ENCODE peak calls at places on chromosomes 16 and 17, in nine cellular contexts. L is tibial artery, P is HepG2, Z is heart right ventricle, K is body of pancreas, F is heart left ventricle, D is HCT116, B is left ventricle myocardium inferior, R is adrenal gland. O is an unnamed sample. For H3K36me3, the result is how much of the 10 kb centered on the place peaks cover.

GRCh38 chr17:205176-205538 is 23.7 kb upstream of the DOC2B start:
- DNase-seq in L (no peak), P (no peak), Z (no peak), K (no peak), F (no peak), D (no peak), B (no peak), R (no peak), O (no peak)

GRCh38 chr16:3029499-3030127 is 5.8 kb downstream of the THOC6 start:
- DNase-seq in L (no peak), P (no peak), Z (no peak), K (no peak), F (no peak), D (no peak), B (no peak), R (no peak), O (no peak)

GRCh38 chr17:80082403-80083135 is 18.8 kb upstream of the GAA start:
- DNase-seq in L (peak), P (peak), Z (no peak), K (peak), F (peak), D (peak), B (no peak), R (peak), O (peak)

GRCh38 chr17:51059781-51060180 is 60.9 kb downstream of the SPAG9 start:
- DNase-seq in L (no peak), P (peak), Z (no peak), K (no peak), F (no peak), D (no peak), B (no peak), R (no peak), O (no peak)

GRCh38 chr17:5331506-5331905 is 49.4 kb downstream of the RABEP1 start:
- DNase-seq in L (no peak), P (no peak), Z (no peak), K (no peak), F (no peak), D (no peak), B (no peak), R (no peak), O (no peak)

GRCh38 chr17:28991779-28992178 is 14.1 kb downstream of the SEZ6 start:
- DNase-seq in L (no peak), P (no peak), Z (no peak), K (no peak), F (no peak), D (no peak), B (no peak), R (no peak), O (no peak)

GRCh38 chr16:57190136-57190535 is 4.0 kb downstream of the RSPRY1 start:
- DNase-seq in L (no peak), P (no peak), Z (no peak), K (no peak), F (no peak), D (no peak), B (no peak), R (no peak), O (no peak)

GRCh38 chr16:49012961-49013726 is 268.5 kb downstream of the CBLN1 start:
- DNase-seq in L (no peak), P (no peak), Z (peak), K (peak), F (peak), D (no peak), B (peak), R (no peak), O (no peak)

GRCh38 chr17:62188713-62189112 is 123.6 kb upstream of the MED13 start:
- DNase-seq in L (no peak), P (peak), Z (no peak), K (peak), F (no peak), D (no peak), B (no peak), R (no peak), O (no peak)

GRCh38 chr17:20063665-20064648 is 54.8 kb downstream of the SPECC1 start:
- DNase-seq in L (peak), P (no peak), Z (peak), K (peak), F (peak), D (peak), B (peak), R (peak), O (no peak)

GRCh38 chr16:73354426-73354825 is 306.5 kb upstream of the ZFHX3 start:
- DNase-seq in L (no peak), P (no peak), Z (no peak), K (no peak), F (no peak), D (no peak), B (no peak), R (no peak), O (no peak)

GRCh38 chr17:27315322-27315721 is 21.4 kb downstream of the WSB1 start:
- DNase-seq in L (peak), P (no peak), Z (peak), K (peak), F (peak), D (no peak), B (peak), R (peak), O (peak)

GRCh38 chr17:70564006-70564620 is 394.8 kb downstream of the KCNJ2 start:
- DNase-seq in L (no peak), P (no peak), Z (no peak), K (no peak), F (no peak), D (no peak), B (no peak), R (no peak), O (no peak)

GRCh38 chr17:13403982-13404931 is 197.5 kb downstream of the HS3ST3A1 start:
- DNase-seq in L (no peak), P (peak), Z (no peak), K (no peak), F (no peak), D (no peak), B (no peak), R (peak), O (peak)

GRCh38 chr17:4008496-4009163 is 44.4 kb upstream of the ATP2A3 start:
- DNase-seq in L (no peak), P (no peak), Z (no peak), K (no peak), F (no peak), D (no peak), B (no peak), R (no peak), O (no peak)

GRCh38 chr16:3536851-3537250 is 36.0 kb downstream of the CLUAP1 start:
- DNase-seq in L (peak), P (no peak), Z (no peak), K (no peak), F (peak), D (no peak), B (no peak), R (peak), O (no peak)

GRCh38 chr16:12082207-12082606 is 105.7 kb downstream of the SNX29 start:
- DNase-seq in L (no peak), P (no peak), Z (no peak), K (no peak), F (no peak), D (no peak), B (no peak), R (peak), O (no peak)

GRCh38 chr16:50742521-50743150 is 750 bp downstream of the CYLD start:
- DNase-seq in L (peak), P (no peak), Z (no peak), K (peak), F (no peak), D (no peak), B (peak), R (peak), O (no peak)

GRCh38 chr17:28953444-28954118 is 2.3 kb upstream of the PHF12 start:
- DNase-seq in L (peak), P (peak), Z (no peak), K (peak), F (no peak), D (peak), B (no peak), R (peak), O (peak)

GRCh38 chr16:69367980-69368379 is 16.4 kb upstream of the TMED6 start:
- DNase-seq in L (no peak), P (no peak), Z (no peak), K (no peak), F (no peak), D (no peak), B (no peak), R (peak), O (no peak)

GRCh38 chr16:80896778-80897177 is 92.4 kb upstream of the CDYL2 start:
- DNase-seq in L (no peak), P (no peak), Z (no peak), K (no peak), F (no peak), D (no peak), B (no peak), R (peak), O (no peak)

GRCh38 chr16:67733734-67734470 is 14.8 kb upstream of the GFOD2 start:
- DNase-seq in L (no peak), P (no peak), Z (no peak), K (no peak), F (no peak), D (no peak), B (no peak), R (no peak), O (no peak)

GRCh38 chr17:78075011-78075410 is 53.5 kb downstream of the TMC6 start:
- DNase-seq in L (no peak), P (no peak), Z (no peak), K (no peak), F (no peak), D (no peak), B (no peak), R (no peak), O (no peak)

GRCh38 chr17:76677406-76677805 is 33.4 kb downstream of the MXRA7 start:
- DNase-seq in L (no peak), P (no peak), Z (no peak), K (no peak), F (no peak), D (no peak), B (no peak), R (no peak), O (no peak)

GRCh38 chr17:49393491-49394255 is 21.0 kb downstream of the PHB1 start:
- DNase-seq in L (no peak), P (no peak), Z (no peak), K (no peak), F (no peak), D (no peak), B (no peak), R (no peak), O (no peak)

GRCh38 chr17:73645050-73645871 is 1.0 kb upstream of the SDK2 start:
- DNase-seq in L (no peak), P (no peak), Z (peak), K (no peak), F (peak), D (no peak), B (peak), R (no peak), O (peak)

GRCh38 chr17:8728251-8728925 is 16.2 kb downstream of the CCDC42 start:
- DNase-seq in L (peak), P (no peak), Z (no peak), K (no peak), F (no peak), D (no peak), B (no peak), R (no peak), O (no peak)

GRCh38 chr17:81703747-81704654 is 834 bp downstream of the MRPL12 start:
- DNase-seq in L (no peak), P (no peak), Z (no peak), K (no peak), F (no peak), D (no peak), B (no peak), R (no peak), O (no peak)

GRCh38 chr17:81697261-81698044 is 5.7 kb upstream of the MRPL12 start:
- DNase-seq in L (no peak), P (no peak), Z (no peak), K (no peak), F (no peak), D (no peak), B (no peak), R (no peak), O (no peak)

GRCh38 chr17:81702934-81703746 is at the start of gene MRPL12:
- DNase-seq in L (peak), P (peak), Z (peak), K (peak), F (peak), D (peak), B (peak), R (peak), O (peak)

GRCh38 chr17:81701288-81702071 is 1.7 kb upstream of the MRPL12 start:
- DNase-seq in L (no peak), P (no peak), Z (no peak), K (no peak), F (no peak), D (no peak), B (no peak), R (no peak), O (no peak)

DNA sequence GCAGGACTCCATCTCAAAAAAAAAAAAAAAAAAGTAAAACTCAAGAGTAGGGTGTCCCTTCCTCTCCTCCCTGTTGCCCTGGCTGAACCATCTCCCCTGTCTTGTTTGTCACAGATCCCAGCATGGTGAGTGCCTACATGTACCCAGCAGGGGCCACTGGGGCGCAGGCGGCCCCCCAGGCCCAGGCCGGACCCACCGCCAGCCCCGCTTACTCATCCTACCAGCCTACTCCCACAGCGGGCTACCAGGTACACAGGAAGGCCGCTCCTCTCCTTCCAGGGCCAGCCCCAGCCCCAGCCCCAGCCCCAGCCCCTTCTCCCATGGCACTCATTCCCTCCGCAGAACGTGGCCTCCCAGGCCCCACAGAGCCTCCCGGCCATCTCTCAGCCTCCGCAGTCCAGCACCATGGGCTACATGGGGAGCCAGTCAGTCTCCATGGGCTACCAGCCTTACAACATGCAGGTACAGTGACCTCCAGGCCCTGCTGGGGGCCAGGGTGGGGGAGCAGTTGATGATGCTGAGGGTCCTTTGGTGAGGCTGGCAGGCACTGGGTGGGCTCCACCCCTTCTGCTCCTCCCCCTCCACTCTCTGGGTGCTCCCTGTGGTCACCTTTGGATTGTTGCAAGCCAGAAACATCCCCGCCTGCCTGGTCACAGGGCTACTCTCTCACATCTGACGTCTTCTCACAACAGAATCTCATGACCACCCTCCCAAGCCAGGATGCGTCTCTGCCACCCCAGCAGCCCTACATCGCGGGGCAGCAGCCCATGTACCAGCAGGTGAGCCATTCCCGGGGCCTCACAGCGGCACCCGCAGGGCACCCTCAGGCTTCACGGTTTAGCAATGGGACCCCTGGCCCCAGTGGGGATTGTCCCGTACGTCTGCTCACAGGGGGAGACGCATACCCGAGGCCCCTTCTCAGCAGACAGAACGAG is 2.5 kb upstream of the MRPL12 start:
- DNase-seq in L (no peak), P (no peak), Z (no peak), K (no peak), F (no peak), D (no peak), B (no peak), R (no peak), O (no peak)
- H3K36me3 ChIP-seq in L (half or more), P (under half), Z (under half), K (under half), F (half or more), D (half or more), B (half or more), R (under half), O (half or more)

GRCh38 chr17:10681866-10682446 is 15.4 kb downstream of the SCO1 start:
- DNase-seq in L (no peak), P (no peak), Z (no peak), K (no peak), F (no peak), D (no peak), B (no peak), R (no peak), O (no peak)

GRCh38 chr17:10683853-10684252 is 13.5 kb downstream of the SCO1 start:
- DNase-seq in L (no peak), P (peak), Z (no peak), K (no peak), F (no peak), D (peak), B (no peak), R (no peak), O (no peak)

GRCh38 chr17:10687497-10687896 is 9.8 kb downstream of the SCO1 start:
- DNase-seq in L (no peak), P (no peak), Z (no peak), K (no peak), F (no peak), D (no peak), B (no peak), R (no peak), O (no peak)
- H3K36me3 ChIP-seq in L (half or more), P (under half), Z (under half), K (under half), F (half or more), D (half or more), B (half or more), R (under half), O (under half)

GRCh38 chr17:82048571-82048971 is 3.0 kb downstream of the RFNG start:
- DNase-seq in L (no peak), P (no peak), Z (peak), K (no peak), F (no peak), D (no peak), B (no peak), R (no peak), O (no peak)
- H3K36me3 ChIP-seq in L (under half), P (under half), Z (under half), K (under half), F (under half), D (under half), B (under half), R (under half), O (under half)

GRCh38 chr16:10371592-10371991 is 14.3 kb upstream of the ATF7IP2 start:
- DNase-seq in L (no peak), P (no peak), Z (no peak), K (no peak), F (no peak), D (no peak), B (no peak), R (no peak), O (no peak)

GRCh38 chr16:10373556-10373955 is 12.3 kb upstream of the ATF7IP2 start:
- DNase-seq in L (no peak), P (no peak), Z (no peak), K (no peak), F (no peak), D (no peak), B (no peak), R (no peak), O (no peak)

GRCh38 chr16:10376229-10376628 is 9.6 kb upstream of the ATF7IP2 start:
- DNase-seq in L (no peak), P (no peak), Z (no peak), K (no peak), F (no peak), D (no peak), B (no peak), R (no peak), O (no peak)
- H3K36me3 ChIP-seq in L (under half), P (under half), Z (under half), K (under half), F (under half), D (under half), B (under half), R (under half), O (under half)

DNA sequence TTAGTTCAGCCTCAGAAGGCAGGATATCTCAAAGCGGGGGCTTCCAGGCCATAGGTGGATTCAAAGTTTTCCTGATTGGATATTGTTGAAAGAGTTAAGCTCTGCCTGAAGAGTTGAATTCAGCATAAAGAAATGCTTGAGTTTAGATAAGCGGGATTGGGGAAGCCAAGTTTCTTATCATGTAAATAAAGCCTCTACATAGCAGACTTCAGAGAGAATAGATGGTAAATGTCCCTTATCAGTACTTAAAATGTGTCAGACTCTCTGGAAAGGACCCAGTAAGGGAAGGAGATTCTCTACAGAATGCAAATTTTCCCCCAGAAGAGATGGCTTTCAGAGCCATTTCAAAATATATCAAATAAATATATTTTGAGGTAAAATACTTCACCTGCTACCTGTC is 423.5 kb downstream of the SHISA9 start:
- DNase-seq in L (no peak), P (no peak), Z (no peak), K (no peak), F (no peak), D (no peak), B (no peak), R (no peak), O (no peak)
- H3K36me3 ChIP-seq in L (under half), P (under half), Z (under half), K (under half), F (under half), D (under half), B (under half), R (under half), O (under half)

GRCh38 chr16:60922920-60923319 is 1113.3 kb downstream of the CDH8 start:
- DNase-seq in L (no peak), P (no peak), Z (no peak), K (no peak), F (no peak), D (no peak), B (no peak), R (no peak), O (no peak)
- H3K36me3 ChIP-seq in L (under half), P (under half), Z (under half), K (under half), F (under half), D (under half), B (under half), R (under half), O (under half)

GRCh38 chr16:8819635-8820034 is 22.0 kb downstream of the PMM2 start:
- DNase-seq in L (no peak), P (no peak), Z (no peak), K (no peak), F (no peak), D (no peak), B (no peak), R (no peak), O (no peak)

GRCh38 chr16:8816967-8817662 is 19.5 kb downstream of the PMM2 start:
- DNase-seq in L (no peak), P (no peak), Z (no peak), K (no peak), F (no peak), D (no peak), B (no peak), R (no peak), O (no peak)

GRCh38 chr16:8812162-8812843 is 14.7 kb downstream of the PMM2 start:
- DNase-seq in L (no peak), P (no peak), Z (no peak), K (no peak), F (no peak), D (no peak), B (no peak), R (no peak), O (no peak)

GRCh38 chr16:8818499-8819270 is 21.0 kb downstream of the PMM2 start:
- DNase-seq in L (no peak), P (no peak), Z (no peak), K (no peak), F (no peak), D (no peak), B (no peak), R (no peak), O (no peak)

GRCh38 chr16:8814095-8814806 is 16.6 kb downstream of the PMM2 start:
- DNase-seq in L (no peak), P (no peak), Z (no peak), K (no peak), F (no peak), D (no peak), B (no peak), R (no peak), O (no peak)
- H3K36me3 ChIP-seq in L (half or more), P (half or more), Z (under half), K (under half), F (half or more), D (half or more), B (half or more), R (under half), O (half or more)

GRCh38 chr17:7716299-7716886 is 1.2 kb upstream of the DNAH2 start:
- DNase-seq in L (no peak), P (no peak), Z (no peak), K (no peak), F (no peak), D (no peak), B (no peak), R (no peak), O (no peak)
- H3K36me3 ChIP-seq in L (under half), P (under half), Z (under half), K (under half), F (under half), D (under half), B (under half), R (under half), O (under half)